ENCODE peak calls at places on chromosomes 6 and 20, in five cellular contexts. I, E, V, C and X are unnamed samples.

GRCh38 chr20:56631990-56632327 is 2.9 kb downstream of the TFAP2C start:
- DNase-seq in I (no peak), E (no peak), V (no peak), C (no peak), X (no peak)

GRCh38 chr6:166830185-166830890 is 126.0 kb downstream of the RNASET2 start:
- DNase-seq in I (no peak), E (no peak), V (no peak), C (no peak), X (no peak)

GRCh38 chr6:11975353-11975977 is 36.6 kb upstream of the HIVEP1 start:
- DNase-seq in I (peak), E (peak), V (no peak), C (no peak), X (peak)

GRCh38 chr6:86423571-86423970 is 513.8 kb upstream of the HTR1E start:
- DNase-seq in I (no peak), E (no peak), V (no peak), C (no peak), X (no peak)

GRCh38 chr6:170091000-170091638 is 199.8 kb downstream of the DLL1 start:
- DNase-seq in I (peak), E (peak), V (no peak), C (no peak), X (peak)

GRCh38 chr20:50699688-50700087 is 8.3 kb upstream of the RIPOR3 start:
- DNase-seq in I (no peak), E (no peak), V (no peak), C (no peak), X (no peak)

GRCh38 chr20:63686492-63687321 is 9.7 kb upstream of the TNFRSF6B start:
- DNase-seq in I (peak), E (peak), V (no peak), C (no peak), X (no peak)

GRCh38 chr6:47484616-47485015 is 7.0 kb downstream of the CD2AP start:
- DNase-seq in I (no peak), E (no peak), V (no peak), C (no peak), X (no peak)

GRCh38 chr6:43869091-43869710 is 99.2 kb downstream of the VEGFA start:
- DNase-seq in I (no peak), E (peak), V (no peak), C (no peak), X (no peak)

GRCh38 chr20:51534764-51535386 is 7.6 kb downstream of the NFATC2 start:
- DNase-seq in I (no peak), E (no peak), V (no peak), C (no peak), X (no peak)

GRCh38 chr6:50829898-50830439 is 11.3 kb downstream of the TFAP2B start:
- DNase-seq in I (no peak), E (no peak), V (no peak), C (no peak), X (no peak)

GRCh38 chr6:15427360-15428070 is 181.6 kb downstream of the JARID2 start:
- DNase-seq in I (no peak), E (no peak), V (no peak), C (no peak), X (no peak)

GRCh38 chr6:145964948-145965366 is 799 bp upstream of the SHPRH start:
- DNase-seq in I (no peak), E (no peak), V (no peak), C (no peak), X (no peak)

GRCh38 chr20:61561111-61561830 is 309.2 kb downstream of the CDH4 start:
- DNase-seq in I (no peak), E (no peak), V (no peak), C (no peak), X (no peak)

GRCh38 chr20:63574829-63575720 is 1.0 kb upstream of the HELZ2 start:
- DNase-seq in I (no peak), E (no peak), V (no peak), C (no peak), X (no peak)

GRCh38 chr20:5143856-5144255 is 17.0 kb downstream of the CDS2 start:
- DNase-seq in I (no peak), E (no peak), V (no peak), C (no peak), X (no peak)

GRCh38 chr20:56278205-56278604 is 29.7 kb downstream of the MC3R start:
- DNase-seq in I (no peak), E (no peak), V (no peak), C (no peak), X (no peak)

GRCh38 chr20:62367483-62368302 is 581 bp upstream of the LAMA5 start:
- DNase-seq in I (no peak), E (no peak), V (no peak), C (no peak), X (no peak)

GRCh38 chr6:22328499-22328898 is 31.7 kb upstream of the PRL start:
- DNase-seq in I (no peak), E (no peak), V (no peak), C (no peak), X (no peak)

GRCh38 chr20:47989957-47990356 is 204.7 kb upstream of the SULF2 start:
- DNase-seq in I (no peak), E (no peak), V (no peak), C (no peak), X (no peak)

GRCh38 chr6:100266512-100266911 is 198.2 kb downstream of the SIM1 start:
- DNase-seq in I (no peak), E (no peak), V (no peak), C (no peak), X (no peak)

GRCh38 chr6:399785-400517 is 8.4 kb downstream of the IRF4 start:
- DNase-seq in I (peak), E (no peak), V (no peak), C (no peak), X (peak)

GRCh38 chr6:110618591-110619267 is 142.3 kb upstream of the SLC22A16 start:
- DNase-seq in I (no peak), E (no peak), V (no peak), C (peak), X (no peak)

GRCh38 chr6:34147906-34148701 is 2.2 kb upstream of the GRM4 start:
- DNase-seq in I (peak), E (peak), V (no peak), C (no peak), X (no peak)